ENCODE peak calls at places on chromosomes 4 and X, in ten cellular contexts. One of them, this sample, is unnamed.

GRCh38 chrX:13069771-13070410 is 25.5 kb upstream of the FAM9C start:
- DNase-seq in iPS-NIHi11: no peak
- DNase-seq in stimulated activated CD4-positive, alpha-beta T cell treated with anti-CD3 and anti-CD28 coated beads, Interleukin-15, amount 100 ng/mL, for 1 hour: no peak
- DNase-seq in HEK293T: no peak
- DNase-seq in ascending aorta: no peak
- DNase-seq in HTR-8/SVneo: no peak
- DNase-seq in left lobe of liver: no peak
- DNase-seq in NCI-H526: no peak
- DNase-seq in germinal center: no peak
- DNase-seq in GM12865: no peak
- DNase-seq in this sample: no peak

GRCh38 chr4:13059015-13059414 is 425.1 kb downstream of the RAB28 start:
- DNase-seq in iPS-NIHi11: no peak
- DNase-seq in stimulated activated CD4-positive, alpha-beta T cell treated with anti-CD3 and anti-CD28 coated beads, Interleukin-15, amount 100 ng/mL, for 1 hour: no peak
- DNase-seq in HEK293T: no peak
- DNase-seq in ascending aorta: no peak
- DNase-seq in HTR-8/SVneo: no peak
- DNase-seq in left lobe of liver: no peak
- DNase-seq in NCI-H526: no peak
- DNase-seq in germinal center: no peak
- DNase-seq in GM12865: no peak
- DNase-seq in this sample: no peak

GRCh38 chr4:93786149-93786548 is 42.4 kb upstream of the ATOH1 start:
- DNase-seq in iPS-NIHi11: no peak
- DNase-seq in stimulated activated CD4-positive, alpha-beta T cell treated with anti-CD3 and anti-CD28 coated beads, Interleukin-15, amount 100 ng/mL, for 1 hour: no peak
- DNase-seq in HEK293T: no peak
- DNase-seq in ascending aorta: no peak
- DNase-seq in HTR-8/SVneo: no peak
- DNase-seq in left lobe of liver: no peak
- DNase-seq in NCI-H526: no peak
- DNase-seq in germinal center: no peak
- DNase-seq in GM12865: no peak
- DNase-seq in this sample: no peak

GRCh38 chr4:113541933-113542332 is 219.6 kb downstream of the CAMK2D start:
- DNase-seq in iPS-NIHi11: no peak
- DNase-seq in stimulated activated CD4-positive, alpha-beta T cell treated with anti-CD3 and anti-CD28 coated beads, Interleukin-15, amount 100 ng/mL, for 1 hour: no peak
- DNase-seq in HEK293T: no peak
- DNase-seq in ascending aorta: no peak
- DNase-seq in HTR-8/SVneo: no peak
- DNase-seq in left lobe of liver: no peak
- DNase-seq in NCI-H526: no peak
- DNase-seq in germinal center: no peak
- DNase-seq in GM12865: no peak
- DNase-seq in this sample: no peak

GRCh38 chr4:87093443-87094123 is 126.8 kb downstream of the KLHL8 start:
- DNase-seq in iPS-NIHi11: peak; percentile 70
- DNase-seq in stimulated activated CD4-positive, alpha-beta T cell treated with anti-CD3 and anti-CD28 coated beads, Interleukin-15, amount 100 ng/mL, for 1 hour: peak; percentile 5
- DNase-seq in HEK293T: peak; percentile 65
- DNase-seq in ascending aorta: no peak
- DNase-seq in HTR-8/SVneo: peak; percentile 32
- DNase-seq in left lobe of liver: no peak
- DNase-seq in NCI-H526: peak; percentile 21
- DNase-seq in germinal center: peak; percentile 60
- DNase-seq in GM12865: peak; percentile 79
- DNase-seq in this sample: peak; percentile 77

GRCh38 chr4:21656832-21657231 is 291.7 kb downstream of the KCNIP4 start:
- DNase-seq in iPS-NIHi11: no peak
- DNase-seq in stimulated activated CD4-positive, alpha-beta T cell treated with anti-CD3 and anti-CD28 coated beads, Interleukin-15, amount 100 ng/mL, for 1 hour: no peak
- DNase-seq in HEK293T: no peak
- DNase-seq in ascending aorta: no peak
- DNase-seq in HTR-8/SVneo: peak; percentile 49
- DNase-seq in left lobe of liver: no peak
- DNase-seq in NCI-H526: no peak
- DNase-seq in germinal center: no peak
- DNase-seq in GM12865: no peak
- DNase-seq in this sample: no peak

GRCh38 chr4:135411251-135411650 is 1209.7 kb upstream of the PABPC4L start:
- DNase-seq in iPS-NIHi11: no peak
- DNase-seq in stimulated activated CD4-positive, alpha-beta T cell treated with anti-CD3 and anti-CD28 coated beads, Interleukin-15, amount 100 ng/mL, for 1 hour: no peak
- DNase-seq in HEK293T: no peak
- DNase-seq in ascending aorta: no peak
- DNase-seq in HTR-8/SVneo: no peak
- DNase-seq in left lobe of liver: no peak
- DNase-seq in NCI-H526: no peak
- DNase-seq in germinal center: no peak
- DNase-seq in GM12865: no peak
- DNase-seq in this sample: no peak

GRCh38 chrX:137051978-137052640 is 18.3 kb upstream of the GPR101 start:
- DNase-seq in iPS-NIHi11: peak; percentile 77
- DNase-seq in stimulated activated CD4-positive, alpha-beta T cell treated with anti-CD3 and anti-CD28 coated beads, Interleukin-15, amount 100 ng/mL, for 1 hour: peak; percentile 49
- DNase-seq in HEK293T: peak; percentile 89
- DNase-seq in ascending aorta: peak; percentile 72
- DNase-seq in HTR-8/SVneo: peak; percentile 34
- DNase-seq in left lobe of liver: peak; percentile 59
- DNase-seq in NCI-H526: peak; percentile 32
- DNase-seq in germinal center: peak; percentile 62
- DNase-seq in GM12865: peak; percentile 63
- DNase-seq in this sample: peak; percentile 77

GRCh38 chr4:134313591-134313990 is 112.0 kb upstream of the PABPC4L start:
- DNase-seq in iPS-NIHi11: no peak
- DNase-seq in stimulated activated CD4-positive, alpha-beta T cell treated with anti-CD3 and anti-CD28 coated beads, Interleukin-15, amount 100 ng/mL, for 1 hour: no peak
- DNase-seq in HEK293T: no peak
- DNase-seq in ascending aorta: no peak
- DNase-seq in HTR-8/SVneo: no peak
- DNase-seq in left lobe of liver: no peak
- DNase-seq in NCI-H526: no peak
- DNase-seq in germinal center: no peak
- DNase-seq in GM12865: no peak
- DNase-seq in this sample: no peak

GRCh38 chr4:76585270-76585669 is 150.2 kb downstream of the SHROOM3 start:
- DNase-seq in iPS-NIHi11: no peak
- DNase-seq in stimulated activated CD4-positive, alpha-beta T cell treated with anti-CD3 and anti-CD28 coated beads, Interleukin-15, amount 100 ng/mL, for 1 hour: no peak
- DNase-seq in HEK293T: no peak
- DNase-seq in ascending aorta: no peak
- DNase-seq in HTR-8/SVneo: no peak
- DNase-seq in left lobe of liver: no peak
- DNase-seq in NCI-H526: no peak
- DNase-seq in germinal center: no peak
- DNase-seq in GM12865: no peak
- DNase-seq in this sample: peak; percentile 61

GRCh38 chrX:37905436-37906147 is 58.2 kb upstream of the DYNLT3 start:
- DNase-seq in iPS-NIHi11: peak; percentile 33
- DNase-seq in stimulated activated CD4-positive, alpha-beta T cell treated with anti-CD3 and anti-CD28 coated beads, Interleukin-15, amount 100 ng/mL, for 1 hour: no peak
- DNase-seq in HEK293T: peak; percentile 46
- DNase-seq in ascending aorta: no peak
- DNase-seq in HTR-8/SVneo: no peak
- DNase-seq in left lobe of liver: peak; percentile 42
- DNase-seq in NCI-H526: peak; percentile 24
- DNase-seq in germinal center: no peak
- DNase-seq in GM12865: no peak
- DNase-seq in this sample: peak; percentile 69

GRCh38 chrX:16186380-16187007 is 19.2 kb downstream of the MAGEB17 start:
- DNase-seq in iPS-NIHi11: no peak
- DNase-seq in stimulated activated CD4-positive, alpha-beta T cell treated with anti-CD3 and anti-CD28 coated beads, Interleukin-15, amount 100 ng/mL, for 1 hour: no peak
- DNase-seq in HEK293T: no peak
- DNase-seq in ascending aorta: no peak
- DNase-seq in HTR-8/SVneo: no peak
- DNase-seq in left lobe of liver: no peak
- DNase-seq in NCI-H526: no peak
- DNase-seq in germinal center: no peak
- DNase-seq in GM12865: no peak
- DNase-seq in this sample: no peak

GRCh38 chr4:84151574-84151973 is 347.5 kb downstream of the NKX6-1 start:
- DNase-seq in iPS-NIHi11: no peak
- DNase-seq in stimulated activated CD4-positive, alpha-beta T cell treated with anti-CD3 and anti-CD28 coated beads, Interleukin-15, amount 100 ng/mL, for 1 hour: no peak
- DNase-seq in HEK293T: no peak
- DNase-seq in ascending aorta: no peak
- DNase-seq in HTR-8/SVneo: no peak
- DNase-seq in left lobe of liver: no peak
- DNase-seq in NCI-H526: no peak
- DNase-seq in germinal center: no peak
- DNase-seq in GM12865: peak; percentile 16
- DNase-seq in this sample: no peak

GRCh38 chr4:169147217-169147616 is 123.5 kb downstream of the SH3RF1 start:
- DNase-seq in iPS-NIHi11: no peak
- DNase-seq in stimulated activated CD4-positive, alpha-beta T cell treated with anti-CD3 and anti-CD28 coated beads, Interleukin-15, amount 100 ng/mL, for 1 hour: no peak
- DNase-seq in HEK293T: no peak
- DNase-seq in ascending aorta: no peak
- DNase-seq in HTR-8/SVneo: peak; percentile 52
- DNase-seq in left lobe of liver: no peak
- DNase-seq in NCI-H526: no peak
- DNase-seq in germinal center: no peak
- DNase-seq in GM12865: no peak
- DNase-seq in this sample: no peak

GRCh38 chr4:142913461-142914030 is 67.4 kb upstream of the INPP4B start:
- DNase-seq in iPS-NIHi11: no peak
- DNase-seq in stimulated activated CD4-positive, alpha-beta T cell treated with anti-CD3 and anti-CD28 coated beads, Interleukin-15, amount 100 ng/mL, for 1 hour: no peak
- DNase-seq in HEK293T: no peak
- DNase-seq in ascending aorta: no peak
- DNase-seq in HTR-8/SVneo: no peak
- DNase-seq in left lobe of liver: no peak
- DNase-seq in NCI-H526: no peak
- DNase-seq in germinal center: no peak
- DNase-seq in GM12865: no peak
- DNase-seq in this sample: no peak

GRCh38 chr4:17236686-17237085 is 275.2 kb downstream of the QDPR start:
- DNase-seq in iPS-NIHi11: no peak
- DNase-seq in stimulated activated CD4-positive, alpha-beta T cell treated with anti-CD3 and anti-CD28 coated beads, Interleukin-15, amount 100 ng/mL, for 1 hour: no peak
- DNase-seq in HEK293T: no peak
- DNase-seq in ascending aorta: no peak
- DNase-seq in HTR-8/SVneo: no peak
- DNase-seq in left lobe of liver: no peak
- DNase-seq in NCI-H526: no peak
- DNase-seq in germinal center: no peak
- DNase-seq in GM12865: no peak
- DNase-seq in this sample: no peak

GRCh38 chr4:84167579-84167978 is 331.5 kb downstream of the NKX6-1 start:
- DNase-seq in iPS-NIHi11: peak; percentile 55
- DNase-seq in stimulated activated CD4-positive, alpha-beta T cell treated with anti-CD3 and anti-CD28 coated beads, Interleukin-15, amount 100 ng/mL, for 1 hour: no peak
- DNase-seq in HEK293T: peak; percentile 16
- DNase-seq in ascending aorta: no peak
- DNase-seq in HTR-8/SVneo: no peak
- DNase-seq in left lobe of liver: no peak
- DNase-seq in NCI-H526: no peak
- DNase-seq in germinal center: no peak
- DNase-seq in GM12865: no peak
- DNase-seq in this sample: peak; percentile 68

GRCh38 chr4:151690164-151690856 is 70.5 kb downstream of the GATB start:
- DNase-seq in iPS-NIHi11: no peak
- DNase-seq in stimulated activated CD4-positive, alpha-beta T cell treated with anti-CD3 and anti-CD28 coated beads, Interleukin-15, amount 100 ng/mL, for 1 hour: no peak
- DNase-seq in HEK293T: no peak
- DNase-seq in ascending aorta: no peak
- DNase-seq in HTR-8/SVneo: peak; percentile 27
- DNase-seq in left lobe of liver: no peak
- DNase-seq in NCI-H526: no peak
- DNase-seq in germinal center: no peak
- DNase-seq in GM12865: no peak
- DNase-seq in this sample: peak; percentile 37

GRCh38 chrX:54785901-54786300 is 12.2 kb downstream of the ITIH6 start:
- DNase-seq in iPS-NIHi11: peak; percentile 11
- DNase-seq in stimulated activated CD4-positive, alpha-beta T cell treated with anti-CD3 and anti-CD28 coated beads, Interleukin-15, amount 100 ng/mL, for 1 hour: no peak
- DNase-seq in HEK293T: peak; percentile 26
- DNase-seq in ascending aorta: no peak
- DNase-seq in HTR-8/SVneo: no peak
- DNase-seq in left lobe of liver: peak; percentile 45
- DNase-seq in NCI-H526: no peak
- DNase-seq in germinal center: no peak
- DNase-seq in GM12865: peak; percentile 43
- DNase-seq in this sample: peak; percentile 27

GRCh38 chr4:7625073-7625472 is 190.3 kb upstream of the PSAPL1 start:
- DNase-seq in iPS-NIHi11: no peak
- DNase-seq in stimulated activated CD4-positive, alpha-beta T cell treated with anti-CD3 and anti-CD28 coated beads, Interleukin-15, amount 100 ng/mL, for 1 hour: no peak
- DNase-seq in HEK293T: no peak
- DNase-seq in ascending aorta: no peak
- DNase-seq in HTR-8/SVneo: no peak
- DNase-seq in left lobe of liver: no peak
- DNase-seq in NCI-H526: no peak
- DNase-seq in germinal center: no peak
- DNase-seq in GM12865: no peak
- DNase-seq in this sample: no peak

GRCh38 chr4:27787195-27787594 is 926.6 kb downstream of the STIM2 start:
- DNase-seq in iPS-NIHi11: no peak
- DNase-seq in stimulated activated CD4-positive, alpha-beta T cell treated with anti-CD3 and anti-CD28 coated beads, Interleukin-15, amount 100 ng/mL, for 1 hour: no peak
- DNase-seq in HEK293T: no peak
- DNase-seq in ascending aorta: no peak
- DNase-seq in HTR-8/SVneo: no peak
- DNase-seq in left lobe of liver: no peak
- DNase-seq in NCI-H526: no peak
- DNase-seq in germinal center: no peak
- DNase-seq in GM12865: no peak
- DNase-seq in this sample: no peak

GRCh38 chr4:175789632-175790031 is 22.4 kb downstream of the GPM6A start:
- DNase-seq in iPS-NIHi11: no peak
- DNase-seq in stimulated activated CD4-positive, alpha-beta T cell treated with anti-CD3 and anti-CD28 coated beads, Interleukin-15, amount 100 ng/mL, for 1 hour: no peak
- DNase-seq in HEK293T: no peak
- DNase-seq in ascending aorta: no peak
- DNase-seq in HTR-8/SVneo: no peak
- DNase-seq in left lobe of liver: no peak
- DNase-seq in NCI-H526: no peak
- DNase-seq in germinal center: no peak
- DNase-seq in GM12865: no peak
- DNase-seq in this sample: no peak

GRCh38 chrX:153726286-153727107 is 1.8 kb downstream of the ABCD1 start:
- DNase-seq in iPS-NIHi11: peak; percentile 71
- DNase-seq in stimulated activated CD4-positive, alpha-beta T cell treated with anti-CD3 and anti-CD28 coated beads, Interleukin-15, amount 100 ng/mL, for 1 hour: no peak
- DNase-seq in HEK293T: no peak
- DNase-seq in ascending aorta: peak; percentile 79
- DNase-seq in HTR-8/SVneo: no peak
- DNase-seq in left lobe of liver: peak; percentile 65
- DNase-seq in NCI-H526: no peak
- DNase-seq in germinal center: peak; percentile 82
- DNase-seq in GM12865: peak; percentile 88
- DNase-seq in this sample: peak; percentile 84

GRCh38 chr4:26736621-26737020 is 124.0 kb upstream of the STIM2 start:
- DNase-seq in iPS-NIHi11: no peak
- DNase-seq in stimulated activated CD4-positive, alpha-beta T cell treated with anti-CD3 and anti-CD28 coated beads, Interleukin-15, amount 100 ng/mL, for 1 hour: no peak
- DNase-seq in HEK293T: no peak
- DNase-seq in ascending aorta: no peak
- DNase-seq in HTR-8/SVneo: no peak
- DNase-seq in left lobe of liver: no peak
- DNase-seq in NCI-H526: no peak
- DNase-seq in germinal center: no peak
- DNase-seq in GM12865: no peak
- DNase-seq in this sample: no peak

GRCh38 chrX:84219551-84219950 is 31.6 kb upstream of the RPS6KA6 start:
- DNase-seq in iPS-NIHi11: no peak
- DNase-seq in stimulated activated CD4-positive, alpha-beta T cell treated with anti-CD3 and anti-CD28 coated beads, Interleukin-15, amount 100 ng/mL, for 1 hour: no peak
- DNase-seq in HEK293T: no peak
- DNase-seq in ascending aorta: no peak
- DNase-seq in HTR-8/SVneo: no peak
- DNase-seq in left lobe of liver: no peak
- DNase-seq in NCI-H526: no peak
- DNase-seq in germinal center: no peak
- DNase-seq in GM12865: no peak
- DNase-seq in this sample: no peak

This sample was measured in neural progenitor cell.